ENCODE peak calls at places on chromosomes 16 and 17, in five cellular contexts. One of them, this sample, is unnamed.

GRCh38 chr16:80997964-80998620 is 8.6 kb downstream of the CMC2 start:
- DNase-seq in WTC11: no peak
- DNase-seq in MCF 10A: no peak
- DNase-seq in PC-3: no peak
- DNase-seq in astrocyte of the spinal cord: no peak
- DNase-seq in this sample: no peak

GRCh38 chr17:40121886-40122465 is at the start of gene MSL1:
- DNase-seq in MCF 10A: peak
- DNase-seq in astrocyte of the spinal cord: peak
- DNase-seq in PC-3: peak
- DNase-seq in WTC11: peak
- DNase-seq in this sample: no peak

GRCh38 chr17:45376171-45376564 is 56.5 kb downstream of the ARHGAP27 start:
- DNase-seq in astrocyte of the spinal cord: no peak
- DNase-seq in PC-3: no peak
- DNase-seq in MCF 10A: no peak
- DNase-seq in WTC11: no peak
- DNase-seq in this sample: no peak

GRCh38 chr16:87496101-87496801 is 3.4 kb upstream of the ZCCHC14 start:
- DNase-seq in astrocyte of the spinal cord: no peak
- DNase-seq in WTC11: no peak
- DNase-seq in MCF 10A: no peak
- DNase-seq in PC-3: no peak
- DNase-seq in this sample: no peak

GRCh38 chr17:2025622-2026309 is 632 bp upstream of the RTN4RL1 start:
- DNase-seq in astrocyte of the spinal cord: peak
- DNase-seq in WTC11: peak
- DNase-seq in PC-3: peak
- DNase-seq in MCF 10A: peak
- DNase-seq in this sample: peak

GRCh38 chr17:78294776-78295175 is 63.3 kb downstream of the TMEM235 start:
- DNase-seq in MCF 10A: peak
- DNase-seq in PC-3: peak
- DNase-seq in WTC11: no peak
- DNase-seq in astrocyte of the spinal cord: peak
- DNase-seq in this sample: peak

GRCh38 chr16:85460252-85460982 is 152.7 kb upstream of the GSE1 start:
- DNase-seq in MCF 10A: no peak
- DNase-seq in PC-3: no peak
- DNase-seq in astrocyte of the spinal cord: no peak
- DNase-seq in WTC11: no peak
- DNase-seq in this sample: no peak

GRCh38 chr17:29376667-29377268 is 13.4 kb upstream of the TAOK1 start:
- DNase-seq in MCF 10A: peak
- DNase-seq in WTC11: no peak
- DNase-seq in PC-3: no peak
- DNase-seq in astrocyte of the spinal cord: peak
- DNase-seq in this sample: peak

GRCh38 chr17:19800571-19800970 is 52.5 kb upstream of the ALDH3A1 start:
- DNase-seq in MCF 10A: no peak
- DNase-seq in WTC11: no peak
- DNase-seq in PC-3: no peak
- DNase-seq in astrocyte of the spinal cord: no peak
- DNase-seq in this sample: no peak

GRCh38 chr16:4869147-4869790 is 22.0 kb downstream of the UBN1 start:
- DNase-seq in WTC11: no peak
- DNase-seq in astrocyte of the spinal cord: no peak
- DNase-seq in MCF 10A: no peak
- DNase-seq in PC-3: no peak
- DNase-seq in this sample: peak

GRCh38 chr17:50763716-50764450 is 3.4 kb downstream of the ANKRD40CL start:
- DNase-seq in WTC11: no peak
- DNase-seq in astrocyte of the spinal cord: no peak
- DNase-seq in PC-3: peak
- DNase-seq in MCF 10A: no peak
- DNase-seq in this sample: no peak

GRCh38 chr16:1477033-1477432 is 2.2 kb upstream of the CLCN7 start:
- DNase-seq in astrocyte of the spinal cord: no peak
- DNase-seq in PC-3: no peak
- DNase-seq in WTC11: no peak
- DNase-seq in MCF 10A: no peak
- DNase-seq in this sample: no peak

GRCh38 chr16:12468552-12468951 is 335.1 kb downstream of the CPPED1 start:
- DNase-seq in MCF 10A: no peak
- DNase-seq in astrocyte of the spinal cord: no peak
- DNase-seq in PC-3: no peak
- DNase-seq in WTC11: peak
- DNase-seq in this sample: no peak

GRCh38 chr16:87963400-87963799 is 12.2 kb downstream of the BANP start:
- DNase-seq in astrocyte of the spinal cord: peak
- DNase-seq in PC-3: peak
- DNase-seq in MCF 10A: peak
- DNase-seq in WTC11: no peak
- DNase-seq in this sample: peak

GRCh38 chr17:31321481-31321880 is at the start of gene EVI2A:
- DNase-seq in MCF 10A: peak
- DNase-seq in PC-3: peak
- DNase-seq in astrocyte of the spinal cord: peak
- DNase-seq in WTC11: no peak
- DNase-seq in this sample: peak